ENCODE peak calls at places on chromosome 5, in ten cellular contexts. Z is activated T-cell treated with anti-CD3 and anti-CD28 coated beads for 1 hour; L is lower lobe of right lung; K is HEK293T; E is stimulated activated CD4-positive, alpha-beta T cell treated with anti-CD3 and anti-CD28 coated beads, Interleukin-1b, Interleukin-23, amount 100 ng/mL, for 4 hours; U is HuH-7.5; N is ovary; Y is AG04450; W is amygdala; F is ureter. C is an unnamed sample.
A peak's percentile ranks its signal among the peaks of the same experiment; 100 is the strongest.

GRCh38 chr5:56269216-56269927 is 36.2 kb upstream of the ANKRD55 start:
- DNase-seq in Z (no peak), L (no peak), K (peak; percentile 33), E (no peak), U (no peak), N (no peak), Y (no peak), W (no peak), F (no peak), C (peak; percentile 3)

GRCh38 chr5:133993152-133993548 is 11.6 kb downstream of the VDAC1 start:
- DNase-seq in Z (no peak), L (no peak), K (no peak), E (no peak), U (no peak), N (no peak), Y (no peak), W (no peak), F (no peak), C (no peak)

GRCh38 chr5:14497276-14497675 is 84.3 kb upstream of the OTULINL start:
- DNase-seq in Z (no peak), L (no peak), K (no peak), E (no peak), U (no peak), N (no peak), Y (no peak), W (no peak), F (no peak), C (no peak)

GRCh38 chr5:160185954-160186353 is 43.4 kb upstream of the FABP6 start:
- DNase-seq in Z (no peak), L (no peak), K (no peak), E (no peak), U (no peak), N (no peak), Y (no peak), W (no peak), F (no peak), C (no peak)

GRCh38 chr5:893711-894110 is 1.0 kb downstream of the TRIP13 start:
- DNase-seq in Z (no peak), L (no peak), K (no peak), E (no peak), U (no peak), N (no peak), Y (no peak), W (no peak), F (no peak), C (no peak)

GRCh38 chr5:902129-902916 is 9.6 kb downstream of the TRIP13 start:
- DNase-seq in Z (no peak), L (peak; percentile 17), K (no peak), E (no peak), U (no peak), N (no peak), Y (no peak), W (no peak), F (no peak), C (no peak)

GRCh38 chr5:172455511-172456061 is 1.3 kb upstream of the SH3PXD2B start:
- DNase-seq in Z (no peak), L (no peak), K (no peak), E (no peak), U (no peak), N (peak; percentile 60), Y (no peak), W (no peak), F (no peak), C (no peak)

GRCh38 chr5:174760721-174761120 is 36.3 kb downstream of the MSX2 start:
- DNase-seq in Z (no peak), L (no peak), K (no peak), E (no peak), U (no peak), N (no peak), Y (no peak), W (no peak), F (no peak), C (no peak)

C was measured in anterior cingulate cortex.